ENCODE peak calls at places on chromosome 16, in seven cellular contexts. One of them, this sample, is unnamed.

GRCh38 chr16:67645397-67646121 is 615 bp downstream of the CARMIL2 start:
- DNase-seq in NCI-H345: no peak
- DNase-seq in tibial nerve: no peak
- DNase-seq in NCI-H1417 treated with DMSO at 0.1 percent for 48 hours: no peak
- DNase-seq in cardiac fibroblast: no peak
- DNase-seq in NCI-H774: no peak
- DNase-seq in neural crest cell: no peak
- DNase-seq in this sample: no peak

GRCh38 chr16:10961231-10961630 is 16.9 kb downstream of the CLEC16A start:
- DNase-seq in NCI-H1417 treated with DMSO at 0.1 percent for 48 hours: no peak
- DNase-seq in NCI-H774: no peak
- DNase-seq in cardiac fibroblast: peak; percentile 70
- DNase-seq in neural crest cell: no peak
- DNase-seq in tibial nerve: no peak
- DNase-seq in NCI-H345: no peak
- DNase-seq in this sample: no peak

GRCh38 chr16:88613911-88614817 is 24.2 kb upstream of the IL17C start:
- DNase-seq in tibial nerve: no peak
- DNase-seq in neural crest cell: no peak
- DNase-seq in NCI-H1417 treated with DMSO at 0.1 percent for 48 hours: no peak
- DNase-seq in cardiac fibroblast: no peak
- DNase-seq in NCI-H774: no peak
- DNase-seq in NCI-H345: no peak
- DNase-seq in this sample: no peak

GRCh38 chr16:81889896-81890634 is 111.0 kb downstream of the PLCG2 start:
- DNase-seq in NCI-H1417 treated with DMSO at 0.1 percent for 48 hours: no peak
- DNase-seq in neural crest cell: peak; percentile 69
- DNase-seq in tibial nerve: no peak
- DNase-seq in cardiac fibroblast: peak; percentile 72
- DNase-seq in NCI-H774: peak; percentile 32
- DNase-seq in NCI-H345: peak; percentile 58
- DNase-seq in this sample: no peak

GRCh38 chr16:10112021-10112420 is 70.2 kb downstream of the GRIN2A start:
- DNase-seq in tibial nerve: no peak
- DNase-seq in NCI-H1417 treated with DMSO at 0.1 percent for 48 hours: no peak
- DNase-seq in neural crest cell: no peak
- DNase-seq in NCI-H345: no peak
- DNase-seq in NCI-H774: no peak
- DNase-seq in cardiac fibroblast: no peak
- DNase-seq in this sample: no peak

GRCh38 chr16:78416400-78416799 is 316.9 kb downstream of the WWOX start:
- DNase-seq in cardiac fibroblast: no peak
- DNase-seq in NCI-H1417 treated with DMSO at 0.1 percent for 48 hours: no peak
- DNase-seq in NCI-H345: no peak
- DNase-seq in tibial nerve: no peak
- DNase-seq in NCI-H774: no peak
- DNase-seq in neural crest cell: no peak
- DNase-seq in this sample: no peak

GRCh38 chr16:79217375-79218011 is 383.0 kb downstream of the MAF start:
- DNase-seq in neural crest cell: no peak
- DNase-seq in NCI-H774: no peak
- DNase-seq in tibial nerve: no peak
- DNase-seq in cardiac fibroblast: no peak
- DNase-seq in NCI-H1417 treated with DMSO at 0.1 percent for 48 hours: no peak
- DNase-seq in NCI-H345: no peak
- DNase-seq in this sample: no peak

GRCh38 chr16:56312556-56312955 is 112.8 kb downstream of the AMFR start:
- DNase-seq in tibial nerve: no peak
- DNase-seq in NCI-H345: no peak
- DNase-seq in cardiac fibroblast: no peak
- DNase-seq in NCI-H1417 treated with DMSO at 0.1 percent for 48 hours: no peak
- DNase-seq in neural crest cell: no peak
- DNase-seq in NCI-H774: no peak
- DNase-seq in this sample: no peak

GRCh38 chr16:84461029-84461415 is 43.4 kb downstream of the MEAK7 start:
- DNase-seq in NCI-H345: no peak
- DNase-seq in neural crest cell: no peak
- DNase-seq in tibial nerve: no peak
- DNase-seq in cardiac fibroblast: no peak
- DNase-seq in NCI-H774: no peak
- DNase-seq in NCI-H1417 treated with DMSO at 0.1 percent for 48 hours: no peak
- DNase-seq in this sample: no peak